ENCODE peak calls at places on chromosomes 13 and 19, in ten cellular contexts. E, W, R, P, F, I, J, G, H and D are unnamed samples.

GRCh38 chr13:84460989-84461388 is 578.7 kb upstream of the SLITRK1 start:
- DNase-seq in W (no peak), H (no peak), G (no peak), R (no peak), I (no peak), F (no peak), J (no peak), E (no peak), P (no peak), D (no peak)

GRCh38 chr19:29247912-29248311 is 35.0 kb upstream of the UQCRFS1 start:
- DNase-seq in G (no peak), I (no peak), H (no peak), W (no peak), P (no peak), R (no peak), J (no peak), F (no peak), E (no peak), D (no peak)

GRCh38 chr19:18390075-18390909 is 4.3 kb downstream of the GDF15 start:
- DNase-seq in R (no peak), J (peak), G (no peak), E (peak), I (peak), P (no peak), W (no peak), F (no peak), H (no peak), D (no peak)

GRCh38 chr13:26051231-26052135 is at the start of gene SHISA2:
- DNase-seq in P (peak), H (no peak), G (peak), F (peak), W (no peak), R (peak), I (peak), E (peak), J (peak), D (peak)

GRCh38 chr13:87669379-87669978 is 1.7 kb upstream of the SLITRK5 start:
- DNase-seq in E (peak), J (peak), W (no peak), H (no peak), G (peak), I (peak), P (no peak), R (no peak), F (no peak), D (peak)

GRCh38 chr13:48405865-48406264 is 7.0 kb downstream of the LPAR6 start:
- DNase-seq in H (no peak), E (no peak), F (no peak), R (no peak), P (no peak), G (no peak), W (no peak), I (no peak), J (no peak), D (no peak)

GRCh38 chr13:66509176-66509575 is 721.0 kb downstream of the PCDH9 start:
- DNase-seq in H (no peak), G (no peak), P (no peak), W (no peak), R (no peak), J (no peak), E (no peak), I (no peak), F (no peak), D (no peak)

GRCh38 chr19:3369337-3370213 is 3.2 kb downstream of the NFIC start:
- DNase-seq in W (no peak), R (peak), I (no peak), H (no peak), P (peak), G (peak), E (no peak), F (no peak), J (peak), D (peak)

GRCh38 chr13:76597868-76598267 is 288.3 kb downstream of the KCTD12 start:
- DNase-seq in W (no peak), H (no peak), G (no peak), I (no peak), R (no peak), E (no peak), F (no peak), P (no peak), J (no peak), D (no peak)

GRCh38 chr19:35013047-35013819 is 13.1 kb downstream of the GRAMD1A start:
- DNase-seq in F (peak), G (peak), E (peak), P (peak), R (peak), J (peak), W (peak), H (peak), I (peak), D (peak)

GRCh38 chr19:17807731-17808316 is 12.9 kb downstream of the B3GNT3 start:
- DNase-seq in G (no peak), P (no peak), W (no peak), R (no peak), I (no peak), E (no peak), H (no peak), F (no peak), J (no peak), D (no peak)

GRCh38 chr13:33727356-33728083 is 90.4 kb upstream of the RFC3 start:
- DNase-seq in F (no peak), I (no peak), E (no peak), J (no peak), W (no peak), H (no peak), G (no peak), R (no peak), P (no peak), D (no peak)

GRCh38 chr13:63010072-63010658 is 1594.5 kb upstream of the PCDH20 start:
- DNase-seq in G (no peak), H (no peak), I (no peak), W (no peak), J (no peak), P (no peak), R (no peak), F (no peak), E (no peak), D (no peak)

GRCh38 chr13:99577934-99578917 is 77.0 kb downstream of the TM9SF2 start:
- DNase-seq in I (peak), P (no peak), W (no peak), F (no peak), R (no peak), H (no peak), J (peak), G (no peak), E (peak), D (no peak)

GRCh38 chr13:108679989-108680388 is 50.6 kb downstream of the MYO16 start:
- DNase-seq in G (no peak), W (no peak), R (no peak), E (no peak), F (no peak), I (no peak), J (no peak), P (no peak), H (no peak), D (no peak)

GRCh38 chr19:18223860-18224524 is 2.2 kb downstream of the PDE4C start:
- DNase-seq in P (peak), E (peak), J (no peak), I (peak), H (no peak), R (peak), G (peak), F (peak), W (peak), D (peak)

GRCh38 chr13:41765813-41766212 is 195.1 kb downstream of the VWA8 start:
- DNase-seq in F (no peak), W (no peak), H (no peak), E (peak), J (no peak), I (no peak), P (no peak), R (no peak), G (no peak), D (no peak)

GRCh38 chr19:38277969-38278680 is 13.8 kb downstream of the SPINT2 start:
- DNase-seq in F (no peak), I (no peak), E (peak), G (no peak), R (no peak), H (no peak), W (no peak), P (peak), J (peak), D (no peak)

GRCh38 chr19:35031072-35031881 is 1.0 kb downstream of the SCN1B start:
- DNase-seq in P (peak), E (peak), F (no peak), W (no peak), R (no peak), G (no peak), J (peak), H (no peak), I (no peak), D (no peak)

GRCh38 chr19:18435185-18435841 is 2.6 kb downstream of the ISYNA1 start:
- DNase-seq in H (no peak), I (no peak), R (no peak), F (no peak), J (no peak), G (no peak), P (no peak), E (no peak), W (no peak), D (no peak)

GRCh38 chr13:90302113-90302512 is 1045.4 kb upstream of the MIR17HG start:
- DNase-seq in P (no peak), H (peak), G (no peak), W (no peak), E (peak), I (no peak), R (no peak), F (no peak), J (peak), D (no peak)

GRCh38 chr19:35357867-35358573 is at the start of gene FFAR3:
- DNase-seq in R (no peak), P (peak), G (peak), F (peak), H (no peak), J (peak), I (no peak), E (peak), W (no peak), D (peak)

GRCh38 chr19:31408460-31409124 is 59.4 kb upstream of the TSHZ3 start:
- DNase-seq in F (no peak), G (peak), P (no peak), E (peak), W (no peak), I (peak), H (peak), J (peak), R (no peak), D (no peak)

GRCh38 chr19:51354103-51354741 is 12.0 kb downstream of the ETFB start:
- DNase-seq in E (no peak), H (peak), W (no peak), R (no peak), J (no peak), I (no peak), F (no peak), P (no peak), G (no peak), D (no peak)

GRCh38 chr13:38563739-38564138 is 123.1 kb upstream of the FREM2 start:
- DNase-seq in F (no peak), E (no peak), W (no peak), R (no peak), J (no peak), I (no peak), G (no peak), P (no peak), H (no peak), D (no peak)

GRCh38 chr19:13633109-13633508 is 126.8 kb upstream of the CACNA1A start:
- DNase-seq in R (peak), I (no peak), P (no peak), E (peak), J (peak), G (peak), W (peak), H (peak), F (peak), D (no peak)

GRCh38 chr19:27794444-27795042 is 1418.4 kb downstream of the UQCRFS1 start:
- DNase-seq in P (no peak), H (peak), W (no peak), I (no peak), E (peak), G (no peak), F (no peak), J (peak), R (no peak), D (peak)

GRCh38 chr19:44685877-44686276 is 13.1 kb upstream of the CEACAM16 start:
- DNase-seq in G (no peak), J (peak), R (no peak), P (no peak), H (peak), F (peak), W (no peak), E (peak), I (peak), D (no peak)

GRCh38 chr13:99198630-99199029 is 2.0 kb upstream of the UBAC2 start:
- DNase-seq in H (no peak), W (no peak), E (no peak), G (peak), P (no peak), I (no peak), R (peak), F (no peak), J (no peak), D (no peak)

DNA sequence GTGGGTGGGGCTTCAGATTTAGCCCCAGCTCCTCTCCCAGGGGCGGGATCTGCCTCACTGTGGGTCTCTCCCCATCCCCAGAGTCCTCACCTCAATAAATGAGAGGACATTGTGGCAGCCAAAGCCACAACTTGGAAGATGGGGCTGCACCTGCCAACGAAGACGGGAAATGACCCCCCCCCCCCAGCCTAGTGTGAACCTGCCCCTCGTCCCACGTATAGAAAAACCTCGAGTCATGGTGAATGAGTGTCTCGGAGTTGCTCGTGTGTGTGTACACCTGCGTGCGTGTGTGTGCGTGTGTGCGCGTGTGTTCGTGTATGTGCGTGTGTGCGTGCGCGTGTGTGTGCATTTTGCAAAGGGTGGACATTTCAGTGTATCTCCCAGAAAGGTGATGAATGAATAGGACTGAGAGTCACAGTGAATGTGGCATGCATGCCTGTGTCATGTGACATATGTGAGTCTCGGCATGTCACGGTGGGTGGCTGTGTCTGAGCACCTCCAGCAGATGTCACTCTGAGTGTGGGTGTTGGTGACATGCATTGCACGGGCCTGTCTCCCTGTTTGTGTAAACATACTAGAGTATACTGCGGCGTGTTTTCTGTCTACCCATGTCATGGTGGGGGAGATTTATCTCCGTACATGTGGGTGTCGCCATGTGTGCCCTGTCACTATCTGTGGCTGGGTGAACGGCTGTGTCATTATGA is 1.5 kb upstream of the TRAPPC5 start:
- DNase-seq in I (peak), R (no peak), J (no peak), G (peak), P (no peak), W (no peak), H (no peak), F (peak), E (no peak), D (peak)
- TF ChIP-seq CTCF in I (no peak), R (no peak), J (no peak), G (no peak), P (no peak), W (peak), H (no peak), F (no peak), E (no peak), D (peak)

DNA sequence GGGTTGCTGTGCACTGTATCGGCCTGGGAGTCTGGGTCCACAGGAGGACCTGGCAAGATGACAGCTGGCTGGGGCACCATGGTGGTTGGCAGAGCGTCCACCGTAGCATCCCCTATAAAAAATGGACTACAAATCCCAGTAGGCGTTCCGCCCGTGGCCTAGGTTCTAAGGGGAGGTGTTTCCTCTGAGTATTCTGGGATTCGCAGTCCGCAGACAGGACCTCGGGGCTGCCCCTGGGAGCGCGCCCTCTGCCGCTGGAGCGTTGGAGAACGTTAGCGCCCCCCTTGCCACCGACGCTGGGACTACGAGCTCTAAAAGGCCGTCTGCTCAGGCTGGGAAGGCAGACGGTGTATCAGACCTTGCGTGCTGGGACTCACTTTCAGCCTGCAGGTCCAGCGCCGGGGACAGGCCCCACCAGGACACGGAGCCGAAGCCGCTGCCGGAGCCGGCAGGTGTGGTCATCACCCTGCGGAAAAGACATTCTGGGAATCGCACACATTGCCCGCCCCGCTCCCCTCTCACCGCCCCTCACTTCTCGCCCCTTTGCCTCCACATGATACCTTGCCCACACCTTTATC is 372 bp downstream of the DNAAF3 start:
- DNase-seq in H (peak), E (peak), I (peak), R (peak), W (peak), J (peak), F (peak), G (peak), P (peak), D (peak)
- TF ChIP-seq CTCF in H (peak), E (peak), I (peak), R (peak), W (no peak), J (peak), F (peak), G (no peak), P (peak), D (peak)

GRCh38 chr19:1590641-1591397 is 1.8 kb downstream of the MBD3 start:
- DNase-seq in H (no peak), F (peak), I (peak), P (no peak), W (peak), E (peak), G (no peak), R (no peak), J (peak), D (peak)
- TF ChIP-seq CTCF in H (peak), F (no peak), I (peak), P (no peak), W (peak), E (peak), G (no peak), R (no peak), J (peak), D (peak)

DNA sequence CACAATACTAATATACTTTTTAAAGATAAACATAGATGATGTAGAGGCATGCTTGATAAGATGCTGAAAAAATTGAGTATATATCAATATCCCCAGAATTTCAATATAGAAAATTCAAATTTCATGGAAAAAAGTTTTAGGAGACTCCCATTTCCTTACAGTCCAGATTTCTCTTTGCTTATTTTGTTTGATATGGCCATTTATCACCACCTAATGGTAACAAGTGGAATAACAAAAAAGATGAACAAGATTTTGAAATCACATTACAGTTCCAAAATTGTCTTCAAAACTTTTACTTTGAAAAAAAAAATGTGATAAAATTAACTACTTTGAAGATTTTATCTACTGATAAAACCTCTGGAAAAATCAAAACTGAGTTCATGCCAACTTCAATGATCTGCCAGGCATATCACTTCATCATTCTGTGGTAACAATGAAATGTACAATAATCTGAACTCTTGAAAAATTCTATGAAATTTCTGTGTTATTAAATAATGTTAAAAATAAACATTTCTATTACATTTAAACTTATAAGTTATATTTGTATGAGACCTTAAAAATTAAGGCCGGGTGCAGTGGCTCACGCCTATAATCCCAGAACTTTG is 17.5 kb downstream of the MIPEP start:
- DNase-seq in R (no peak), H (no peak), W (no peak), G (no peak), P (no peak), E (peak), J (peak), F (no peak), I (peak), D (peak)
- TF ChIP-seq CTCF in R (peak), H (peak), W (peak), G (peak), P (peak), E (peak), J (peak), F (peak), I (peak), D (peak)

GRCh38 chr13:28851422-28851821 is 31.3 kb downstream of the MTUS2 start:
- DNase-seq in H (no peak), I (no peak), W (no peak), P (no peak), G (no peak), E (no peak), R (no peak), J (no peak), F (no peak), D (no peak)
- TF ChIP-seq CTCF in H (no peak), I (no peak), W (no peak), P (no peak), G (no peak), E (no peak), R (no peak), J (no peak), F (no peak), D (no peak)

DNA sequence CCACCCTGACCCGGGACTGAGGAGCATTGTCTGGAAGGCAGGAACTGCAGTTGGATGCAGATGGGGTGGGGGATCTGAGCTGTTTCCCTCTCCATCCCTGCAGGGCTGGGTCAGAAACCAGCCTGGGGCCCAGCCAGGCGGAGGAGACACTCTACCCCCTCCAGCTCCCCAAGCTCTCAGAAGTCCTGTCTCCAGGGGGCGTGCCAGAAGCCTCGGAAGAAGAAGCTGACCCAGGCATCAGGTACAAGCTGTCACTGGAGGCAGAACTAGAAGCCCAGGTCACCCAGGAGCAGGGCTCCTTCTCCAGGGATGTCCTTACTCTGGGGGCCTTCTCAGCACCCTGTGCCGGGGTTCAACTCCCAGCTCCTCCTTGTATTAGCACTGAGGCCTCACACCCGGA is 15.5 kb downstream of the SIX5 start:
- DNase-seq in I (no peak), R (no peak), J (no peak), E (no peak), H (no peak), P (no peak), W (no peak), G (no peak), F (no peak), D (peak)
- TF ChIP-seq CTCF in I (no peak), R (no peak), J (no peak), E (no peak), H (peak), P (no peak), W (no peak), G (no peak), F (no peak), D (no peak)

GRCh38 chr13:29730253-29730652 is 120.2 kb downstream of the UBL3 start:
- DNase-seq in H (no peak), F (no peak), G (no peak), E (no peak), P (no peak), I (no peak), J (no peak), R (no peak), W (no peak), D (no peak)
- TF ChIP-seq CTCF in H (no peak), F (no peak), G (no peak), E (peak), P (no peak), I (no peak), J (peak), R (no peak), W (no peak), D (no peak)

GRCh38 chr19:594265-594870 is 4.7 kb downstream of the HCN2 start:
- DNase-seq in F (no peak), E (no peak), P (no peak), J (no peak), H (no peak), R (no peak), W (no peak), I (no peak), G (no peak), D (no peak)
- TF ChIP-seq CTCF in F (no peak), E (no peak), P (no peak), J (no peak), H (no peak), R (no peak), W (no peak), I (no peak), G (no peak), D (no peak)